ENCODE peak calls at places on chromosome 22, in eight cellular contexts. C is lower lobe of right lung; H is heart right ventricle; P is substantia nigra; Q is thyroid gland; L is sigmoid colon; V is HCT116; J is CD8-positive, alpha-beta memory T cell. R is an unnamed sample.

GRCh38 chr22:27513021-27513420 is 288.5 kb downstream of the MN1 start:
- DNase-seq in C (no peak), H (no peak), P (no peak), Q (no peak), L (no peak), V (no peak), J (no peak), R (no peak)

GRCh38 chr22:48612077-48612995 is 1215.3 kb downstream of the BRD1 start:
- DNase-seq in C (no peak), H (no peak), P (no peak), Q (no peak), L (no peak), V (no peak), J (no peak), R (no peak)

GRCh38 chr22:42803454-42803853 is 53.6 kb downstream of the ARFGAP3 start:
- DNase-seq in C (no peak), H (peak), P (no peak), Q (peak), L (peak), V (no peak), J (no peak), R (no peak)

GRCh38 chr22:42376721-42377177 is 55.5 kb downstream of the NFAM1 start:
- DNase-seq in C (peak), H (peak), P (no peak), Q (peak), L (peak), V (no peak), J (no peak), R (no peak)

GRCh38 chr22:35269630-35270029 is 12.3 kb downstream of the HMGXB4 start:
- DNase-seq in C (no peak), H (no peak), P (no peak), Q (no peak), L (no peak), V (no peak), J (no peak), R (no peak)

GRCh38 chr22:27687984-27688545 is 113.5 kb downstream of the MN1 start:
- DNase-seq in C (no peak), H (no peak), P (no peak), Q (no peak), L (no peak), V (no peak), J (no peak), R (no peak)

GRCh38 chr22:22820626-22821025 is 67.0 kb upstream of the IGLL5 start:
- DNase-seq in C (no peak), H (no peak), P (no peak), Q (no peak), L (no peak), V (no peak), J (peak), R (no peak)

GRCh38 chr22:35312198-35313059 is 12.7 kb downstream of the TOM1 start:
- DNase-seq in C (no peak), H (no peak), P (no peak), Q (peak), L (peak), V (peak), J (no peak), R (no peak)

GRCh38 chr22:33600595-33600994 is 319.7 kb downstream of the LARGE1 start:
- DNase-seq in C (no peak), H (no peak), P (no peak), Q (no peak), L (no peak), V (no peak), J (no peak), R (no peak)

GRCh38 chr22:33605201-33605600 is 315.1 kb downstream of the LARGE1 start:
- DNase-seq in C (no peak), H (no peak), P (no peak), Q (no peak), L (no peak), V (no peak), J (no peak), R (no peak)

GRCh38 chr22:33601062-33601461 is 319.2 kb downstream of the LARGE1 start:
- DNase-seq in C (no peak), H (no peak), P (no peak), Q (no peak), L (no peak), V (no peak), J (no peak), R (no peak)

GRCh38 chr22:33606495-33606894 is 313.8 kb downstream of the LARGE1 start:
- DNase-seq in C (no peak), H (no peak), P (no peak), Q (no peak), L (no peak), V (no peak), J (no peak), R (no peak)

DNA sequence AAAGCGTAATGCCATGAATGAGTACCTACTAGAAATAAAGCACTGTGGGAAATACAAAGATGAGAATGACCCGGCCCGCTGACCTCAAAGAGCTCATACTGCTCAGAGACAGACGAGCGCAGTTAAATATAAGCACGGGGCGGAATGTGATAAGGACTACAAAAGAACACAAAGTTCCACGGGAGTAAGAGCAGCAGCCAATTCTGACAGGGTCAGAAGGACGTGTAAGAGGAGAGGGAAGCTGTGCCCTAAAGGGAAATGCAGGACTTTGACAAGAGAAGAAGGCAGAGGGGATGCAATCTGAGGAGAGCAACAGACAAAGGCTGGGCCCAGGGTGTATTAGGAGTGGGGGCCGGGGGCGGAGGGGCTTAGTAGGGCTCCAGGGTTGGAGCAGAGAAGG is 314.6 kb downstream of the LARGE1 start:
- DNase-seq in C (no peak), H (no peak), P (no peak), Q (no peak), L (no peak), V (no peak), J (no peak), R (no peak)
- H3K27ac ChIP-seq in C (no peak), H (peak), P (no peak), Q (no peak), L (no peak), V (no peak), J (no peak), R (no peak)

GRCh38 chr22:30267382-30268302 is 991 bp upstream of the OSM start:
- DNase-seq in C (peak), H (no peak), P (no peak), Q (no peak), L (no peak), V (no peak), J (peak), R (no peak)
- H3K27ac ChIP-seq in C (peak), H (no peak), P (peak), Q (no peak), L (no peak), V (no peak), J (peak), R (peak)

DNA sequence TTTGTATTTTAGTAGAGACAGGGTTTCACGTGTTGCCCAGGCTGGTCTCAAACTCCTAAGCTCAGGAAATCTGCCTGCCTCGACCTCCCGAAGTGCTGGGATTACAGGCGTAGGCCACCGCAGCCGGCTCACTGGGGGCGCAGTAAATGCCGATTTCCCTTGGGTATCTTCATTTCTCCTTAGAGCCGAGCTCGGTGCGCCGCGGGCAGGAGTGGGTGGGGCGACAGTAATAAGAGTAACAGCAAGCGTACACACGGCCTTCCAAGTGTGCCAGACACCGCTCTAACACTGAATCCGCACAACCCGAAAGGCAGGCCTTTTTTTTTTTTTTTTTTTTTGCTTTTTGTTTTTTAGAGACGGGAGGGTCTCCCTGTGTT is 511 bp upstream of the ADSL start:
- DNase-seq in C (peak), H (peak), P (no peak), Q (no peak), L (no peak), V (no peak), J (peak), R (peak)
- H3K27ac ChIP-seq in C (peak), H (peak), P (peak), Q (peak), L (peak), V (peak), J (peak), R (peak)

DNA sequence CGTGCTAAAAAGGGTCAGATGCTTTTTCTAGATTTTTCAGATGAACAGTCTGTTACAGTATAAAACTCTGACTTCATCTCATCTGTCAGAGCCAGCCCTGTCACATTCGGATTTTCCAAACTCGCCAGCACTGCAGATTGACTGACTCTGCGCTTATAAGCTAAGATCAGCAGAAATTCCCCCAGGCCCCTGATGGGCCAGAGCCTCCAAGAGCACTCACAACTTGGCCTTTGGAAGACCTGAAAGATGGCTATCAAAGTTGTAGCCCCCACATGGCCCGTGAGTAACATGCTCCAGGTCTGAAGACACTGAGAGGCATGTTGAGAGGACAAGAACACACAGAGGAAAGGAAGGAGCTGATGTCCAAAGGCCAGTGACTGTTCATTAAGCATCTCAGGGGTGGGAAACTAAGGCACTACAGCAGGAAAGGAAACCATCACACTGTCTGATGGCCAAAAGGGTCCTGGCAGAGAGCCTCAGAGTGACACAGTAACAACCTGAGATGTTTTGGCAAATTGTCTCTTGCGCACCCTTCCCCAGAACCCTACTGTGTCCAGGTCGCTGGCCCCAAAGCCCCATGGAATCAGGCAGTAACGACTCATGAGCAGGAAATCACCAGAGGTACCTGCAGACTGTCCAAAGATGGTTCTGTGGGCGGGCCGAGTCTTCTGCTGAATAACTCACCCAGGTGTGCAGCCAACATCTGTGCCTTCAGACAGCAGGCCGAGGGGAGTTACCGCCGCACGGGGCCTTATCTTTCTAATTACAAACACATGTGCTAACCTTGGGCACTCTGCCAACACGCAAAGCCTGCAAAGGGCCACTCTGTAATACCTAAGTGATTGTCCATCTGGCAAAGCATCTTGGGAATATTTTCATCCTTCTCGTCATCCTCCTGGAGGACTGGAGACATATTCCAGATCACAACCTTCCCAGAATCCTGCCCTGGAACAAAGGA is 23.6 kb downstream of the HIRA start:
- DNase-seq in C (no peak), H (peak), P (no peak), Q (no peak), L (peak), V (no peak), J (no peak), R (no peak)
- H3K27ac ChIP-seq in C (no peak), H (no peak), P (no peak), Q (peak), L (no peak), V (no peak), J (no peak), R (no peak)

GRCh38 chr22:38923463-38924196 is 33.8 kb upstream of the APOBEC3A start:
- DNase-seq in C (peak), H (peak), P (peak), Q (peak), L (peak), V (peak), J (no peak), R (peak)
- H3K27ac ChIP-seq in C (peak), H (peak), P (peak), Q (peak), L (peak), V (peak), J (no peak), R (peak)

GRCh38 chr22:50118129-50118528 is 28.3 kb downstream of the MOV10L1 start:
- DNase-seq in C (no peak), H (no peak), P (no peak), Q (no peak), L (no peak), V (no peak), J (no peak), R (no peak)

GRCh38 chr22:50118557-50119168 is 28.9 kb downstream of the MOV10L1 start:
- DNase-seq in C (no peak), H (no peak), P (no peak), Q (no peak), L (peak), V (no peak), J (no peak), R (no peak)

GRCh38 chr22:50119768-50120251 is 30.0 kb downstream of the MOV10L1 start:
- DNase-seq in C (no peak), H (no peak), P (no peak), Q (no peak), L (peak), V (no peak), J (no peak), R (no peak)

GRCh38 chr22:50117168-50117762 is 27.5 kb downstream of the MOV10L1 start:
- DNase-seq in C (no peak), H (no peak), P (no peak), Q (no peak), L (no peak), V (no peak), J (no peak), R (no peak)

DNA sequence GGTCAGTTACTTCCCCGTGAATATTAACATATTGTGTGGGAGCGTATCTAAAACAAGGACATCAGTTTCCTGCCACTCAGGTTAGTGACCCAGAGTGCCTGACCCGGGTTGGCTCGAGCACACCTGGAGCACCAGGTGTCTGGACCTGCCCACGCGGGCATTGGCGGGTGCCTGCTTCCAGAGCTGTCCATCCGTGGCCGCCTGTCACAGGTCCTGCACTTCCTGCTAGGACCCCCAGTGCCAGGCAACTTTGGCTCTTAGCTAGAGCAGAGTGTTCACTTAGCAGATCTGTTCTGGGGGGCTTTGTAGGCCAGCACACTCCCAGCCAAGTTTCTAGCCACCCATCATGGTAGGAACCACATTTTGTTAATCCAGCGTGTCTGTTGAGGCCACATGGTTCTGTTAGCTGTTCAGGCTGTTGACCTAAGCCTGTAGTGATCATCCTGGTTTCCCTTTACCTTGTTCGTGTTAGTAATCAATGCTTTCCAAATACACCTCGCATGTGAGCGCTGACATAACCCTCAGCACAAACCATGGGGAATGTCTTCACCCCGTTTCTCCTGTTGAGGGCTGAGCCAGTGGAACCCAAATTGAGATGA is 29.5 kb downstream of the MOV10L1 start:
- DNase-seq in C (no peak), H (no peak), P (no peak), Q (no peak), L (peak), V (no peak), J (no peak), R (no peak)
- H3K27ac ChIP-seq in C (peak), H (no peak), P (no peak), Q (no peak), L (no peak), V (no peak), J (peak), R (no peak)

R was measured in caudate nucleus.